ENCODE peak calls at places on chromosomes 4 and X, in ten cellular contexts. One of them, this sample, is unnamed.
A peak's percentile ranks its signal among the peaks of the same experiment; 100 is the strongest.

GRCh38 chr4:94826206-94826605 is 68.5 kb downstream of the BMPR1B start:
- DNase-seq in HCT116: no peak
- DNase-seq in IMR-90: no peak
- DNase-seq in lower leg skin: no peak
- DNase-seq in stomach: no peak
- DNase-seq in tibial nerve: no peak
- DNase-seq in upper lobe of left lung: no peak
- DNase-seq in sigmoid colon: no peak
- DNase-seq in transverse colon: no peak
- DNase-seq in K562: no peak
- DNase-seq in this sample: no peak

GRCh38 chr4:69120869-69121268 is 24.6 kb downstream of the UGT2B7 start:
- DNase-seq in HCT116: no peak
- DNase-seq in IMR-90: peak; percentile 18
- DNase-seq in lower leg skin: no peak
- DNase-seq in stomach: no peak
- DNase-seq in tibial nerve: no peak
- DNase-seq in upper lobe of left lung: no peak
- DNase-seq in sigmoid colon: no peak
- DNase-seq in transverse colon: no peak
- DNase-seq in K562: no peak
- DNase-seq in this sample: no peak

GRCh38 chr4:81527115-81527514 is 55.4 kb upstream of the RASGEF1B start:
- DNase-seq in HCT116: no peak
- DNase-seq in IMR-90: no peak
- DNase-seq in lower leg skin: no peak
- DNase-seq in stomach: no peak
- DNase-seq in tibial nerve: no peak
- DNase-seq in upper lobe of left lung: peak; percentile 25
- DNase-seq in sigmoid colon: no peak
- DNase-seq in transverse colon: no peak
- DNase-seq in K562: no peak
- DNase-seq in this sample: no peak

GRCh38 chr4:158810487-158811215 is 41.8 kb downstream of the FNIP2 start:
- DNase-seq in HCT116: peak; percentile 8
- DNase-seq in IMR-90: peak; percentile 98
- DNase-seq in lower leg skin: peak; percentile 92
- DNase-seq in stomach: peak; percentile 58
- DNase-seq in tibial nerve: peak; percentile 53
- DNase-seq in upper lobe of left lung: no peak
- DNase-seq in sigmoid colon: peak; percentile 92
- DNase-seq in transverse colon: peak; percentile 76
- DNase-seq in K562: no peak
- DNase-seq in this sample: peak; percentile 26

GRCh38 chr4:48047421-48047844 is 30.9 kb downstream of the NIPAL1 start:
- DNase-seq in HCT116: no peak
- DNase-seq in IMR-90: no peak
- DNase-seq in lower leg skin: no peak
- DNase-seq in stomach: peak; percentile 34
- DNase-seq in tibial nerve: no peak
- DNase-seq in upper lobe of left lung: no peak
- DNase-seq in sigmoid colon: no peak
- DNase-seq in transverse colon: peak; percentile 39
- DNase-seq in K562: no peak
- DNase-seq in this sample: no peak

GRCh38 chr4:94406668-94407437 is 44.9 kb upstream of the PDLIM5 start:
- DNase-seq in HCT116: peak; percentile 73
- DNase-seq in IMR-90: peak; percentile 88
- DNase-seq in lower leg skin: peak; percentile 91
- DNase-seq in stomach: peak; percentile 78
- DNase-seq in tibial nerve: peak; percentile 94
- DNase-seq in upper lobe of left lung: no peak
- DNase-seq in sigmoid colon: peak; percentile 89
- DNase-seq in transverse colon: peak; percentile 74
- DNase-seq in K562: peak; percentile 88
- DNase-seq in this sample: no peak

GRCh38 chrX:112113460-112113859 is 30.9 kb upstream of the TRPC5 start:
- DNase-seq in HCT116: no peak
- DNase-seq in IMR-90: no peak
- DNase-seq in lower leg skin: no peak
- DNase-seq in stomach: no peak
- DNase-seq in tibial nerve: no peak
- DNase-seq in upper lobe of left lung: no peak
- DNase-seq in sigmoid colon: no peak
- DNase-seq in transverse colon: no peak
- DNase-seq in K562: no peak
- DNase-seq in this sample: no peak

GRCh38 chrX:156001001-156001666 is 3.6 kb downstream of the IL9R start:
- DNase-seq in HCT116: no peak
- DNase-seq in IMR-90: no peak
- DNase-seq in lower leg skin: peak; percentile 82
- DNase-seq in stomach: no peak
- DNase-seq in tibial nerve: no peak
- DNase-seq in upper lobe of left lung: no peak
- DNase-seq in sigmoid colon: no peak
- DNase-seq in transverse colon: no peak
- DNase-seq in K562: peak; percentile 36
- DNase-seq in this sample: no peak

GRCh38 chr4:2419814-2420213 is 1.1 kb downstream of the CFAP99 start:
- DNase-seq in HCT116: no peak
- DNase-seq in IMR-90: no peak
- DNase-seq in lower leg skin: no peak
- DNase-seq in stomach: no peak
- DNase-seq in tibial nerve: no peak
- DNase-seq in upper lobe of left lung: no peak
- DNase-seq in sigmoid colon: no peak
- DNase-seq in transverse colon: no peak
- DNase-seq in K562: peak; percentile 62
- DNase-seq in this sample: no peak

GRCh38 chr4:2418652-2419571 is at the start of gene CFAP99:
- DNase-seq in HCT116: peak; percentile 91
- DNase-seq in IMR-90: peak; percentile 88
- DNase-seq in lower leg skin: peak; percentile 99
- DNase-seq in stomach: peak; percentile 99
- DNase-seq in tibial nerve: peak; percentile 90
- DNase-seq in upper lobe of left lung: peak; percentile 100
- DNase-seq in sigmoid colon: peak; percentile 98
- DNase-seq in transverse colon: peak; percentile 99
- DNase-seq in K562: peak; percentile 98
- DNase-seq in this sample: peak; percentile 87

GRCh38 chr4:2417196-2417764 is 1.2 kb downstream of the ZFYVE28 start:
- DNase-seq in HCT116: no peak
- DNase-seq in IMR-90: no peak
- DNase-seq in lower leg skin: no peak
- DNase-seq in stomach: no peak
- DNase-seq in tibial nerve: no peak
- DNase-seq in upper lobe of left lung: peak; percentile 89
- DNase-seq in sigmoid colon: no peak
- DNase-seq in transverse colon: no peak
- DNase-seq in K562: no peak
- DNase-seq in this sample: no peak

GRCh38 chr4:2416564-2417195 is 1.8 kb downstream of the ZFYVE28 start:
- DNase-seq in HCT116: no peak
- DNase-seq in IMR-90: no peak
- DNase-seq in lower leg skin: no peak
- DNase-seq in stomach: peak; percentile 45
- DNase-seq in tibial nerve: no peak
- DNase-seq in upper lobe of left lung: peak; percentile 80
- DNase-seq in sigmoid colon: no peak
- DNase-seq in transverse colon: peak; percentile 68
- DNase-seq in K562: peak; percentile 83
- DNase-seq in this sample: no peak

DNA sequence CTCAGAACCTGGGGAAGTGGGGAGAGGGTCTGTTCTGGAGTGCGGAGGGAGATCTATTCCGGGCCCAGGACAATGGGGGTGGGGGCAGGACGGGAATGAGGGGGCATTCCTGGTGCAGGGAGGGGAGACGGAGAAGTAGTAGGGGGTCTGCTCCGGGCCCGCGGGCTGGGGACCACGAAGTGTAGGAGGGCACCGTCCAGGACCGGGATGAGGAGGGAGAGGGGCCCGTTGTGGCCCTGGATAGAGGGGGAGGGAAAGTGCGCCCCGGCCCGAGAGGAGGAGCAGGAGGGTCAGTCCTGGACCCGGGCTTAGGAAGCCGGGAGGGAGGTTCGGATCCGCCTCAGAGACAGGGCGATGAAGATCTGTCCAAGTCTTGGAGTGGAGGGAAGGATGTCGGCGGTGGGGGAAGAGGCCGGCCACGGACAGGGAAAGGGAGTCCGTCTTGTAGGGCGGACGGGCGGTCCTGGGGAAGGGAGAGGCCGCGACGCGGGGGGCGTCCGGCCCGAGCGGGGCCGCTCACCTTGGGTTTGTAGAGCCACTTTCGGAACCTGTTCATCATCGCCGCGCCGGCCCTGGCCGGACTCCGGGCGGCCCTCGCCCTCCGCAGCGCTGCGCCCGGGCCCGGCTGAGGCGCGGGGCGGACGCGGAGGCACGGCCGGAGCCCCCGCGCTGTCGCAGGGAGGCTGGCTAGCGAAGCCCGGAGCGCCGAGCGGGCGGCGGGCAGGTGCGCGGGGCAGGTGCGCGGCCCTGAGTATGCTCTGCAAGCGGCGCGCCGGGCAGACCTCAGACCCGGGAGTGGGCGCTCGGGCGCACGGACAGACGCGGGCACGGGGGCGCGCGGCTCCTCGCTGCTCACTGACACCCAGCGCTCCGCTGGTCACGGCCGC is at the start of gene ZFYVE28:
- DNase-seq in HCT116: no peak
- DNase-seq in IMR-90: no peak
- DNase-seq in lower leg skin: peak; percentile 89
- DNase-seq in stomach: no peak
- DNase-seq in tibial nerve: no peak
- DNase-seq in upper lobe of left lung: no peak
- DNase-seq in sigmoid colon: no peak
- DNase-seq in transverse colon: no peak
- DNase-seq in K562: peak; percentile 57
- DNase-seq in this sample: no peak
- TF ChIP-seq POLR2A in HCT116: peak; percentile 49
- TF ChIP-seq POLR2A in IMR-90: no peak
- TF ChIP-seq POLR2A in lower leg skin: no peak
- TF ChIP-seq POLR2A in stomach: no peak
- TF ChIP-seq POLR2A in tibial nerve: peak; percentile 51
- TF ChIP-seq POLR2A in upper lobe of left lung: peak; percentile 56
- TF ChIP-seq POLR2A in sigmoid colon: no peak
- TF ChIP-seq POLR2A in transverse colon: peak; percentile 17
- TF ChIP-seq POLR2A in K562: no peak
- TF ChIP-seq POLR2A in this sample: no peak

DNA sequence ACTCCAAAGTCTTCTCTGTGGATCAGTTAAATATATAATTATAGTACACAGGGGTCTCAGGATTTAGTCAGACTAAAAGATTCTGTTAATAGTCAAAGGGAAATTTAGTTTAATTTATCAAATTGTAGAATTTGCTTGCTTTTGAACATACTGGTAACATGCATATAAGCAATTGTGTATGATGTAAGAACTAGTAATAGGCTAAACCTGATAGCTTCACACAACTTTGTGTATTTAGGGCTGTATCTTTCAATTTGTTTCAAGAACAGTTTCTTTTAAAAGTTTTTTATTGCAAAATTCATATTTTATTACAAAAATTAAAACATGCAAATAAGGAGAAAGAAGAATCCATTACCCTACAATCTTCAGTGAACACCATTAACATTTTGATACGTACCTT is 99.5 kb downstream of the CPE start:
- DNase-seq in HCT116: no peak
- DNase-seq in IMR-90: no peak
- DNase-seq in lower leg skin: no peak
- DNase-seq in stomach: no peak
- DNase-seq in tibial nerve: no peak
- DNase-seq in upper lobe of left lung: no peak
- DNase-seq in sigmoid colon: no peak
- DNase-seq in transverse colon: no peak
- DNase-seq in K562: no peak
- DNase-seq in this sample: no peak
- TF ChIP-seq POLR2A in HCT116: no peak
- TF ChIP-seq POLR2A in IMR-90: no peak
- TF ChIP-seq POLR2A in lower leg skin: no peak
- TF ChIP-seq POLR2A in stomach: no peak
- TF ChIP-seq POLR2A in tibial nerve: no peak
- TF ChIP-seq POLR2A in upper lobe of left lung: no peak
- TF ChIP-seq POLR2A in sigmoid colon: no peak
- TF ChIP-seq POLR2A in transverse colon: no peak
- TF ChIP-seq POLR2A in K562: no peak
- TF ChIP-seq POLR2A in this sample: no peak

GRCh38 chr4:88284378-88285234 is at the start of gene PPM1K:
- DNase-seq in HCT116: peak; percentile 94
- DNase-seq in IMR-90: peak; percentile 98
- DNase-seq in lower leg skin: peak; percentile 100
- DNase-seq in stomach: peak; percentile 100
- DNase-seq in tibial nerve: peak; percentile 98
- DNase-seq in upper lobe of left lung: peak; percentile 100
- DNase-seq in sigmoid colon: peak; percentile 100
- DNase-seq in transverse colon: peak; percentile 99
- DNase-seq in K562: peak; percentile 98
- DNase-seq in this sample: peak; percentile 80
- TF ChIP-seq POLR2A in HCT116: no peak
- TF ChIP-seq POLR2A in IMR-90: peak; percentile 54
- TF ChIP-seq POLR2A in lower leg skin: no peak
- TF ChIP-seq POLR2A in stomach: peak; percentile 82
- TF ChIP-seq POLR2A in tibial nerve: peak; percentile 94
- TF ChIP-seq POLR2A in upper lobe of left lung: peak; percentile 88
- TF ChIP-seq POLR2A in sigmoid colon: peak; percentile 82
- TF ChIP-seq POLR2A in transverse colon: peak; percentile 85
- TF ChIP-seq POLR2A in K562: peak; percentile 73
- TF ChIP-seq POLR2A in this sample: no peak

GRCh38 chrX:49043987-49044281 is 777 bp upstream of the TFE3 start:
- DNase-seq in HCT116: no peak
- DNase-seq in IMR-90: no peak
- DNase-seq in lower leg skin: no peak
- DNase-seq in stomach: no peak
- DNase-seq in tibial nerve: no peak
- DNase-seq in upper lobe of left lung: no peak
- DNase-seq in sigmoid colon: no peak
- DNase-seq in transverse colon: no peak
- DNase-seq in K562: no peak
- DNase-seq in this sample: no peak

GRCh38 chrX:49042581-49043219 is 457 bp downstream of the TFE3 start:
- DNase-seq in HCT116: no peak
- DNase-seq in IMR-90: no peak
- DNase-seq in lower leg skin: no peak
- DNase-seq in stomach: no peak
- DNase-seq in tibial nerve: no peak
- DNase-seq in upper lobe of left lung: no peak
- DNase-seq in sigmoid colon: no peak
- DNase-seq in transverse colon: no peak
- DNase-seq in K562: no peak
- DNase-seq in this sample: no peak

GRCh38 chrX:49041683-49042529 is 1.3 kb downstream of the TFE3 start:
- DNase-seq in HCT116: no peak
- DNase-seq in IMR-90: peak; percentile 73
- DNase-seq in lower leg skin: no peak
- DNase-seq in stomach: no peak
- DNase-seq in tibial nerve: peak; percentile 26
- DNase-seq in upper lobe of left lung: no peak
- DNase-seq in sigmoid colon: no peak
- DNase-seq in transverse colon: no peak
- DNase-seq in K562: peak; percentile 38
- DNase-seq in this sample: no peak

GRCh38 chrX:49040376-49040955 is 2.7 kb downstream of the TFE3 start:
- DNase-seq in HCT116: no peak
- DNase-seq in IMR-90: peak; percentile 25
- DNase-seq in lower leg skin: no peak
- DNase-seq in stomach: no peak
- DNase-seq in tibial nerve: no peak
- DNase-seq in upper lobe of left lung: no peak
- DNase-seq in sigmoid colon: no peak
- DNase-seq in transverse colon: no peak
- DNase-seq in K562: no peak
- DNase-seq in this sample: no peak

DNA sequence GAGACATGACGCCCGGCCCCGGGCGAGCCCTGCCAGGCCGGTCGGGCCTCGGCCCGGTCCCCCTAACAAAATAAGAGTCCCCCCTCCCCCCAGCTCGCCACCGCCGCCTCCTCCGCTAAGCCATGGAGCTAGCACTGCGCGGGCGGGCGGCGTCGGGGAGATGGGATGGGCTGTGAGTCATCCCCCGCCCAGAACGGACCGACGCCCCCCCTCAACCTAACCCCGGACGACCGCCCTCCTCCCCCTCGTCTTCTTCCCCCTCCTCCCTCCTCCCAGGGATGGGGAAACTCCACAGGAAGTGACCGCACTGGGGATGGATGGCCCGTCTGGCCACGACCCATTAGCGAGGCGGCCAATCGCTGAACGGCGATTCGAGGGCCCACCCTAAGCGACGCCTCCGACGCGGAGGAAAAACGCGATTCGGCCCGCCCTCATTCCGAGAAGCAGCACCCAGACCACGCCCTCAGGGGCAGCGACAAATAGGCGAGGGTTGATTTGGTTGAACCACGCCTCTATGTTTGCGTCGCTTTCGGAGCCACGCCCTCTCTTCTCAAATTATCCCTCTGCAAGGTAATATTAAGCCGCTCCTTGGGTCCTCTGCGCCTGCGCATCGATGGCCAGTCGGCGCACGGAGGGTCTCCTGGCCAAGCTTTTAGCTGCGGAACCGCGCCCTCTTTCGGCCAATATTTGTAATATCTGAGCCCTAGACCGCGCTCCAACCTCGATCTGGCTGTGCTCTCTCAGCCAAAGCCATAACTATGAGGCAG is at the start of gene TFE3:
- DNase-seq in HCT116: peak; percentile 95
- DNase-seq in IMR-90: peak; percentile 98
- DNase-seq in lower leg skin: peak; percentile 99
- DNase-seq in stomach: peak; percentile 98
- DNase-seq in tibial nerve: peak; percentile 97
- DNase-seq in upper lobe of left lung: peak; percentile 95
- DNase-seq in sigmoid colon: peak; percentile 99
- DNase-seq in transverse colon: peak; percentile 98
- DNase-seq in K562: peak; percentile 99
- DNase-seq in this sample: peak; percentile 54
- TF ChIP-seq POLR2A in HCT116: no peak
- TF ChIP-seq POLR2A in IMR-90: peak; percentile 65
- TF ChIP-seq POLR2A in lower leg skin: no peak
- TF ChIP-seq POLR2A in stomach: no peak
- TF ChIP-seq POLR2A in tibial nerve: peak; percentile 73
- TF ChIP-seq POLR2A in upper lobe of left lung: peak; percentile 77
- TF ChIP-seq POLR2A in sigmoid colon: peak; percentile 66
- TF ChIP-seq POLR2A in transverse colon: peak; percentile 77
- TF ChIP-seq POLR2A in K562: no peak
- TF ChIP-seq POLR2A in this sample: peak; percentile 49

This sample was measured in H54.